ENCODE peak calls at places on chromosomes 6 and 20, in six cellular contexts. R is left lung, I is amniotic stem cell, S is GM04504, Z is lower leg skin, T is Right ventricle myocardium inferior. H is an unnamed sample.

GRCh38 chr6:96554559-96554958 is 8.4 kb upstream of the FHL5 start:
- DNase-seq in R (no peak), I (no peak), S (no peak), Z (no peak), T (no peak), H (no peak)

GRCh38 chr20:48695255-48695654 is 132.5 kb downstream of the PREX1 start:
- DNase-seq in R (no peak), I (no peak), S (no peak), Z (no peak), T (no peak), H (no peak)

GRCh38 chr6:487956-488355 is 96.4 kb downstream of the IRF4 start:
- DNase-seq in R (no peak), I (no peak), S (no peak), Z (no peak), T (no peak), H (no peak)

GRCh38 chr6:149488815-149489214 is 4.0 kb upstream of the ZC3H12D start:
- DNase-seq in R (no peak), I (no peak), S (no peak), Z (no peak), T (no peak), H (no peak)

GRCh38 chr6:140319209-140319608 is 944.8 kb upstream of the CITED2 start:
- DNase-seq in R (no peak), I (no peak), S (no peak), Z (no peak), T (no peak), H (no peak)

GRCh38 chr20:60516442-60516841 is 558.2 kb downstream of the CDH26 start:
- DNase-seq in R (no peak), I (no peak), S (no peak), Z (no peak), T (no peak), H (no peak)

GRCh38 chr6:161407581-161407980 is 133.7 kb upstream of the AGPAT4 start:
- DNase-seq in R (no peak), I (no peak), S (peak; percentile 53), Z (no peak), T (no peak), H (no peak)

GRCh38 chr20:50283922-50284810 is 93.5 kb downstream of the CEBPB start:
- DNase-seq in R (peak; percentile 89), I (no peak), S (no peak), Z (peak; percentile 95), T (peak; percentile 88), H (no peak)

GRCh38 chr6:4644962-4645361 is 131.2 kb upstream of the CDYL start:
- DNase-seq in R (no peak), I (no peak), S (no peak), Z (no peak), T (no peak), H (no peak)

GRCh38 chr6:20924911-20925543 is 390.8 kb downstream of the CDKAL1 start:
- DNase-seq in R (no peak), I (no peak), S (peak; percentile 36), Z (no peak), T (no peak), H (no peak)

GRCh38 chr6:150144294-150144868 is 1.5 kb downstream of the PPP1R14C start:
- DNase-seq in R (no peak), I (no peak), S (no peak), Z (no peak), T (no peak), H (no peak)

GRCh38 chr6:169864148-169865030 is 113.0 kb downstream of the ERMARD start:
- DNase-seq in R (no peak), I (no peak), S (no peak), Z (peak; percentile 81), T (no peak), H (no peak)

GRCh38 chr20:34952676-34953075 is 2.9 kb downstream of the GSS start:
- DNase-seq in R (no peak), I (no peak), S (no peak), Z (no peak), T (no peak), H (no peak)

GRCh38 chr6:108492131-108492766 is 68.5 kb upstream of the FOXO3 start:
- DNase-seq in R (no peak), I (peak; percentile 22), S (peak; percentile 17), Z (no peak), T (no peak), H (peak; percentile 18)